ENCODE peak calls at places on chromosome 10, in six cellular contexts. C is GM23248, X is GM12878, T is neural progenitor cell, K is MM.1S, M is fibroblast of lung. U is an unnamed sample. For H3K79me2, the result is how much of the 10 kb centered on the place peaks cover.

GRCh38 chr10:80405636-80406035 is 2.7 kb upstream of the PRXL2A start:
- DNase-seq in T (peak), C (no peak), K (peak), M (no peak), X (no peak), U (no peak)

GRCh38 chr10:112955736-112956421 is 5.8 kb downstream of the TCF7L2 start:
- DNase-seq in X (no peak), M (peak), K (no peak), C (peak), T (no peak), U (peak)

GRCh38 chr10:4533626-4534025 is 292.4 kb upstream of the AKR1E2 start:
- DNase-seq in X (no peak), T (no peak), M (no peak), K (no peak), C (peak), U (no peak)

GRCh38 chr10:36172574-36172973 is 530.5 kb upstream of the FZD8 start:
- DNase-seq in M (peak), K (no peak), T (no peak), X (no peak), C (peak), U (no peak)

GRCh38 chr10:101444058-101444457 is 90.1 kb downstream of the BTRC start:
- DNase-seq in X (no peak), M (no peak), C (peak), T (no peak), K (no peak), U (no peak)

GRCh38 chr10:111545806-111546205 is 469.0 kb downstream of the ADRA2A start:
- DNase-seq in C (no peak), M (no peak), X (no peak), T (no peak), K (no peak), U (no peak)

GRCh38 chr10:73730153-73730906 is 13.8 kb upstream of the SEC24C start:
- DNase-seq in M (peak), T (peak), K (peak), C (peak), X (peak), U (peak)

GRCh38 chr10:126221874-126222273 is 166.4 kb downstream of the ADAM12 start:
- DNase-seq in X (no peak), M (no peak), K (no peak), C (no peak), T (no peak), U (no peak)

GRCh38 chr10:111299037-111299436 is 222.2 kb downstream of the ADRA2A start:
- DNase-seq in K (no peak), X (no peak), C (no peak), M (no peak), T (no peak), U (no peak)

GRCh38 chr10:34768261-34768971 is 46.7 kb downstream of the PARD3 start:
- DNase-seq in X (no peak), M (peak), C (peak), T (no peak), K (no peak), U (no peak)

GRCh38 chr10:132879408-132880147 is 62.8 kb downstream of the CFAP46 start:
- DNase-seq in C (no peak), K (no peak), M (no peak), X (no peak), T (no peak), U (no peak)

GRCh38 chr10:28317735-28318134 is 14.9 kb upstream of the MPP7 start:
- DNase-seq in C (peak), T (no peak), X (no peak), M (no peak), K (no peak), U (no peak)

GRCh38 chr10:70664702-70665195 is 7.6 kb upstream of the ADAMTS14 start:
- DNase-seq in C (peak), X (no peak), T (peak), K (no peak), M (peak), U (peak)

GRCh38 chr10:34295142-34295548 is 520.0 kb downstream of the PARD3 start:
- DNase-seq in X (no peak), M (peak), C (no peak), K (no peak), T (no peak), U (no peak)

GRCh38 chr10:88127266-88127665 is 263.8 kb downstream of the PTEN start:
- DNase-seq in X (no peak), T (no peak), C (no peak), K (no peak), M (no peak), U (no peak)

GRCh38 chr10:88126699-88127098 is 263.3 kb downstream of the PTEN start:
- DNase-seq in T (no peak), K (no peak), X (no peak), M (no peak), C (no peak), U (no peak)

GRCh38 chr10:88130912-88131311 is 267.5 kb downstream of the PTEN start:
- DNase-seq in K (no peak), C (no peak), M (no peak), X (no peak), T (no peak), U (no peak)

GRCh38 chr10:88127766-88128165 is 264.3 kb downstream of the PTEN start:
- DNase-seq in C (no peak), X (no peak), K (no peak), T (no peak), M (no peak), U (no peak)

DNA sequence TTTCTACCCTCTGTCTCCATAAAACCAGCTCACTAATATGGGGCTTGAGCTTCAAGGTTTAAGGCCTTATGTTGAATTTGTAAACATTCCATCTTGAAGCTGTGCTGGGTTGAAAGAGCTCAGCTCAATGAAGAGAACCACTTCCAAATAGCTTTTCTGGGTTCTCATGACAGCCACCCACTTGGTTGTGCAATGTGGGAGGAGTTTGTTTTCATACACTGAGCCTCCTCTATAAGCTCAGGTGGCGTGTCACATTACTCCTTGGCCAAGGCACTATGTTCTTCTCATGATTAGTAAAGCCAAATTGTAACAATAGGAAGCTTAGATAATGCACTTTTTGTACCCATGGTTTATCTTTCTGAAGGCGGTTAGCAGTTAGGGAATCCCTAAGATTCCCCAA is 265.6 kb downstream of the PTEN start:
- DNase-seq in M (no peak), K (no peak), C (no peak), X (no peak), T (no peak), U (no peak)
- H3K79me2 ChIP-seq in M (under half), K (under half), C (under half), X (under half), T (under half), U (under half)

DNA sequence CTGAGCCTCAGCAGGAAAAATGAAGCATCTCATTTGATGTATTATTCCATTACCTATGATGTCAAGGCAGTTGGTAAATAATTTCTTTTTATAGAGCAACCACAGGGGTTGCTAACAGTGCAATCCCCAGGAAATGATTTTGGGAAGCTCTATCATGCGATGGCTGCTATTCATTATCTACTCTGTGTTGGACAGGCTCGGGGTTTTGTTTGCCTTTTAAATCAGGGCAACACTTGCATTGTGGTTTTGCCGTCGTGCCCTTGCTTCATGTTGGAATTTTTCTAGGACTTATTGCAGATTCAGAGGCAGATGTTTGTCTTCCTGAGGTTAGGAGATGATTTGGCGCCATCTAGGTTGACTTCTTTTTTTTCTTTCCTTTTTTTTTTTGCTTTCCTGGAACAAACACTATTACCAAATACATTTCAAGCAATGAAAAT is 128.4 kb downstream of the BICC1 start:
- DNase-seq in K (no peak), M (peak), C (peak), X (no peak), T (peak), U (peak)
- H3K79me2 ChIP-seq in K (under half), M (under half), C (half or more), X (under half), T (under half), U (under half)

DNA sequence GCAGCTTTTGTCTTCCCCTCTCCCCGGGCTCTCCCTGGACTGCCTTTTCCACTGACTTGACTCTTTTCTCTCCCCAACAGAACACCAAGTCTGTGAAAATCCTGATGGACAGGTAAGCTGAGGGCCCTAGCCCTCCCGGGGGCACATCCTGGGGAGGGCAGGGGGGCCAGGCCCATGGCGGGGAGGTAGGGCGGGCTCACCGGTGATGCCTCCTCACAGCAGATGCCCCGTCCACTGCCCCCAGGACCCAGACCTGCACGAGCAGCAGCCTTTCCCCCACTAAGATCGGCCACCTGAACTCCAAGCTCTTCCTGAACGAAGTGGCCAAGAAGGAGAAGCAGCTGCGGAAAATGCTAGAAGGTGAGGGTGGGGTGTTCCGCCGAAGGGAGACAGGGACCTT is 11.7 kb downstream of the TRIM8 start:
- DNase-seq in C (no peak), X (no peak), M (no peak), K (peak), T (no peak), U (no peak)
- H3K79me2 ChIP-seq in C (half or more), X (under half), M (under half), K (half or more), T (under half), U (under half)

DNA sequence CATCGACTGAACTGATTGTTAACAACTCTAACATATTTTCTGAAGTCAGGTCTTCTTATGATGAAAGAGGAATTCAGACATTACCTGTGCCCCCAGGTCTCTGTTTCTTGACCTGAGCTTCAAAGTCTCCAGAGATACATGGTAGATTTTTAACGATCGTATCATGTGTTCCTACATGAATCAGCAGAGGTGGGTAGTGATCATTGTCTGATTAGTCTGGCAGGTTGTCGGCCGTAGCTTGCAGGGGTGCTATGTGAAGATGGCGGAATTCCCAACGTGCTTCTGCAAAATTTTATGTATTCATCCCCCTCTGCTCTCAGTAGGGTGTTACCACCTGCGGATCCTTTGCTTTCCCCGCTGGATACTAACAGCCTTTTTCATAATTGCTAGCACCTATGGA is 581.9 kb downstream of the GATA3 start:
- DNase-seq in C (no peak), K (no peak), T (no peak), M (no peak), X (no peak), U (no peak)
- H3K79me2 ChIP-seq in C (under half), K (under half), T (under half), M (under half), X (under half), U (under half)

GRCh38 chr10:77628906-77629730 is 8.5 kb downstream of the KCNMA1 start:
- DNase-seq in M (peak), T (no peak), X (no peak), C (peak), K (no peak), U (no peak)

GRCh38 chr10:77631241-77631640 is 6.4 kb downstream of the KCNMA1 start:
- DNase-seq in C (no peak), T (no peak), M (no peak), X (no peak), K (no peak), U (no peak)

GRCh38 chr10:77633376-77633775 is 4.2 kb downstream of the KCNMA1 start:
- DNase-seq in C (no peak), X (no peak), T (no peak), M (no peak), K (no peak), U (no peak)

GRCh38 chr10:77626266-77626935 is 11.2 kb downstream of the KCNMA1 start:
- DNase-seq in M (peak), K (no peak), X (no peak), C (no peak), T (no peak), U (no peak)

GRCh38 chr10:77629775-77630565 is 7.6 kb downstream of the KCNMA1 start:
- DNase-seq in M (no peak), K (no peak), C (peak), T (no peak), X (no peak), U (no peak)
- H3K79me2 ChIP-seq in M (half or more), K (under half), C (half or more), T (under half), X (under half), U (under half)

GRCh38 chr10:7635431-7636125 is 31.2 kb downstream of the ITIH5 start:
- DNase-seq in T (peak), X (no peak), M (no peak), C (no peak), K (no peak), U (no peak)

GRCh38 chr10:7634142-7634894 is 32.4 kb downstream of the ITIH5 start:
- DNase-seq in X (no peak), T (no peak), M (no peak), K (no peak), C (no peak), U (no peak)
- H3K79me2 ChIP-seq in X (under half), T (under half), M (under half), K (under half), C (under half), U (under half)

U was measured in hepatocyte.